ENCODE peak calls at places on chromosomes 12 and 14, in eight cellular contexts. J, C, K, E, Z, T, M and O are unnamed samples.

GRCh38 chr12:80230068-80230467 is 130.7 kb downstream of the OTOGL start:
- DNase-seq in J (no peak), Z (no peak), T (no peak), C (no peak), E (no peak), K (no peak), M (no peak), O (no peak)

GRCh38 chr12:15846887-15847286 is 35.3 kb upstream of the STRAP start:
- DNase-seq in M (no peak), K (no peak), C (no peak), Z (peak; percentile 9), J (no peak), T (peak; percentile 29), E (no peak), O (no peak)

GRCh38 chr12:4307593-4308333 is 13.2 kb upstream of the TIGAR start:
- DNase-seq in K (peak; percentile 87), T (peak; percentile 42), J (peak; percentile 70), C (no peak), E (peak; percentile 80), Z (peak; percentile 92), M (peak; percentile 61), O (peak; percentile 91)

GRCh38 chr12:1044697-1045096 is 53.7 kb downstream of the ERC1 start:
- DNase-seq in E (no peak), T (no peak), J (no peak), M (no peak), Z (no peak), K (no peak), C (no peak), O (peak; percentile 62)

GRCh38 chr12:105977256-105978051 is 161.3 kb downstream of the NUAK1 start:
- DNase-seq in K (no peak), C (no peak), T (no peak), M (no peak), E (no peak), J (no peak), Z (no peak), O (no peak)

GRCh38 chr12:131919366-131920156 is 9.5 kb upstream of the PUS1 start:
- DNase-seq in C (no peak), J (peak; percentile 56), K (no peak), M (no peak), T (no peak), Z (no peak), E (no peak), O (no peak)

GRCh38 chr12:111359231-111359913 is 9.5 kb downstream of the PHETA1 start:
- DNase-seq in C (no peak), Z (no peak), J (no peak), M (no peak), K (no peak), T (peak; percentile 36), E (no peak), O (no peak)

GRCh38 chr12:123261196-123261595 is 10.5 kb downstream of the CDK2AP1 start:
- DNase-seq in M (no peak), E (no peak), K (no peak), T (no peak), J (no peak), C (no peak), Z (no peak), O (no peak)

GRCh38 chr12:104519190-104519857 is 62.6 kb downstream of the CHST11 start:
- DNase-seq in T (no peak), M (no peak), E (no peak), Z (no peak), C (no peak), J (no peak), K (no peak), O (no peak)

GRCh38 chr14:99779751-99780150 is 13.5 kb upstream of the EML1 start:
- DNase-seq in M (no peak), Z (no peak), J (no peak), C (no peak), K (no peak), E (no peak), T (no peak), O (no peak)

GRCh38 chr12:111429760-111430417 is 24.2 kb downstream of the SH2B3 start:
- DNase-seq in Z (no peak), J (no peak), E (no peak), K (no peak), M (no peak), T (no peak), C (no peak), O (no peak)

GRCh38 chr14:66483322-66483721 is 2.8 kb upstream of the CCDC196 start:
- DNase-seq in E (no peak), C (no peak), T (no peak), K (no peak), M (no peak), J (no peak), Z (no peak), O (peak; percentile 9)

GRCh38 chr12:52278931-52279682 is 4.7 kb downstream of the KRT86 start:
- DNase-seq in E (peak; percentile 96), Z (peak; percentile 84), C (peak; percentile 83), K (peak; percentile 75), J (peak; percentile 82), T (peak; percentile 67), M (peak; percentile 71), O (peak; percentile 82)

GRCh38 chr14:68124885-68125731 is 305.5 kb downstream of the RAD51B start:
- DNase-seq in M (no peak), Z (peak; percentile 38), E (no peak), K (no peak), T (no peak), C (no peak), J (no peak), O (peak; percentile 51)

DNA sequence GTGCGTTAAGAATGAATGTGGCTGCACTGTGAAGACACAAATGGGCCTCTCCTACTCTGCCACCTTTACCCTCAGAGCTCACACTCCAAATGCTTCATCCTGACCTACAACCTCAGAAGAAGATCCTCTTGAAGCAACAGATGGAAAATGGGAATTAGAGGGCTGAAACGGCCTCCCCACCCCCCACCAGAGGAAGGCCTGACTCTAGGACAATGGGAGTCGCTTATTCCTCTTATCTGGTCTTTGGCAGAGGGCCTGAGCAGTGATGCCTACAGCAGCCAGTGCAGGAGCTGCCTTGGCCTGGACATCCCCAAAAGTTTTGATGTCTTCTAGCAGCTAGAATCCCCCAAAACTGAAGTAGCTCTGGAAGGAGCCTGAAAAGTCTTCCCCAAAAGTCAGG is 29.2 kb downstream of the BTBD7 start:
- DNase-seq in M (peak; percentile 36), J (no peak), Z (no peak), C (no peak), E (no peak), T (no peak), K (no peak), O (no peak)
- H3K27ac ChIP-seq in M (no peak overlapping the region), J (no peak overlapping the region), Z (peak overlapping the region; percentile 23), C (no peak overlapping the region), E (no peak overlapping the region), T (no peak overlapping the region), K (no peak overlapping the region), O (no peak overlapping the region)

DNA sequence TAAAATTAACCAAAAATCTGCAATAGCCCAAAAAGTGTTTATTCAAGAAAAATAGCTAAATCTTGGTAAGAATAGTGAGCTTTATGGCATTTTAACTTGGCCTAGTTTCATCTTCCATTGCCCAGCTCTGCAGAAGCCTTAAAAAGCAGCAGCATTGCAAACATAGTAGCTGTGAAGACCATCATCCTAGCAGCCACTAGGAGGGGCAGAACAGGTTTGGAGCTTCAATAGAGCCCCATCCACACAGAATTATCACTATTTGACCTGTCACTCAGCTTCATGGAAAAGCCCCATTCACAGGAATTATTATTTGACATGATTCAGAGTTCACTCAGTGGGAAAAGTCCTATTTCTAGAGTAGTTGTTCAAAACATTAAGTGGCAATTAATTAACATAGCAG is 7.3 kb downstream of the CLEC14A start:
- DNase-seq in J (no peak), M (no peak), T (no peak), C (no peak), K (no peak), Z (no peak), E (no peak), O (no peak)
- TF ChIP-seq CTCF in J (no peak), M (peak; percentile 32), T (no peak), C (no peak), K (no peak), Z (peak; percentile 2), E (peak; percentile 50), O (no peak)

DNA sequence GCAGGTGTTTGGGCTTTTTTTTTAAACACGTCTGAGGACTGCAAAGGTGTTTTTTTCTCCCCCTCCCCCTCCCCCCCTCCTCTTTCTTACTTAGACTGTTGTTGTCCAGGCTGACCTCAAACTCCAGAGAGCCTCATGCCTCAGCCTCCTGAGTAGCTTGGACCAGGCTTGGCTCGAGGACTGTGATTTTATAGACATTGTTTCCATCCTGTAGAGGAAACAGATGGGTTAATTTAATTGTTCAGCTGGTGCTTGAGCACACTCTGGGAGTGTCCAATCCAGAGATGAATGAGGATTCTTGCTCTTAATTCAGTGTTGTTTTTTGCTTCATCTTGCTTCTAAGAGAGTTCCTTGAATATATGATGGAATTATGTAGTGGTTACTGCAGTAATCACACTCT is 42.1 kb downstream of the RASSF3 start:
- DNase-seq in T (no peak), Z (no peak), E (no peak), M (no peak), J (no peak), C (no peak), K (no peak), O (no peak)
- H3K27ac ChIP-seq in T (peak overlapping the region; percentile 88), Z (no peak overlapping the region), E (no peak overlapping the region), M (peak overlapping the region; percentile 75), J (no peak overlapping the region), C (no peak overlapping the region), K (no peak overlapping the region), O (no peak overlapping the region)

GRCh38 chr14:105470812-105471771 is 3.5 kb upstream of the CRIP2 start:
- DNase-seq in M (peak; percentile 77), T (no peak), Z (no peak), J (no peak), E (peak; percentile 76), C (no peak), K (no peak), O (no peak)
- TF ChIP-seq CTCF in M (peak; percentile 58), T (no peak), Z (peak; percentile 19), J (no peak), E (peak; percentile 51), C (peak; percentile 12), K (no peak), O (no peak)

DNA sequence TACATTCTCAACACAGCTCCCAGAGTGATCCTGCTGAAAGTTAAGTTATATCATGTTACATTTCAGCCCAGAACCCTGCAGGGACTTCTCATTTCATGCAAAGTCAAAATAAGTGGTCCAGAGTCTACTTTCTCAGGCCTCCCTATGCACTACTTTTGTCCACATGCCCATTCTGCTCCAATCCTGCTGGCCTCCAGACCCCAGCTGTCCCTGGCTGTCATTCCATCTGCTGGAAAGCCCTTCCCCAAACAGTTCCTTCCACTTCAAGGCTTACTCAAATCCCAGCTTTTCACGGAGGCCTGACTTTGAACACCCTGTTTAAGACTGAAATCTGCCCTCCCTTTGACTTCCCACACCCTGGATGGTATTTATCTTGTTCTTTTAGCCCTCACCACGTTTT is 109.8 kb upstream of the DNM1L start:
- DNase-seq in K (no peak), T (no peak), M (no peak), Z (no peak), J (no peak), E (no peak), C (no peak), O (no peak)
- H3K27ac ChIP-seq in K (no peak overlapping the region), T (peak overlapping the region; percentile 21), M (peak overlapping the region; percentile 80), Z (no peak overlapping the region), J (no peak overlapping the region), E (no peak overlapping the region), C (no peak overlapping the region), O (peak overlapping the region; percentile 42)

GRCh38 chr14:52951730-52952481 is 1.1 kb upstream of the FERMT2 start:
- DNase-seq in K (peak; percentile 32), J (no peak), T (peak; percentile 48), Z (peak; percentile 77), C (no peak), M (no peak), E (no peak), O (peak; percentile 66)
- TF ChIP-seq CTCF in K (no peak), J (peak; percentile 34), T (peak; percentile 47), Z (peak; percentile 43), C (no peak), M (peak; percentile 62), E (peak; percentile 24), O (peak; percentile 74)